ENCODE peak calls at places on chromosomes 12 and 14, in ten cellular contexts. C, N, E, P, I, D, H, A, M and O are unnamed samples.

GRCh38 chr12:109951136-109951535 is 45.0 kb downstream of the GIT2 start:
- DNase-seq in D (no peak), P (peak; percentile 17), C (no peak), I (no peak), H (no peak), N (no peak), A (no peak), M (no peak), E (no peak), O (no peak)

GRCh38 chr12:122681814-122682213 is 21.3 kb downstream of the HCAR2 start:
- DNase-seq in D (no peak), A (no peak), E (no peak), C (no peak), M (no peak), P (no peak), N (no peak), I (no peak), H (peak; percentile 48), O (no peak)

GRCh38 chr12:120870415-120870814 is 33.7 kb downstream of the SPPL3 start:
- DNase-seq in M (no peak), I (no peak), D (no peak), A (no peak), E (no peak), C (no peak), P (no peak), N (no peak), H (no peak), O (no peak)

GRCh38 chr12:51083140-51083833 is at the start of gene CSRNP2:
- DNase-seq in H (peak; percentile 98), I (peak; percentile 99), M (peak; percentile 97), A (peak; percentile 95), N (peak; percentile 97), C (peak; percentile 97), P (peak; percentile 97), E (peak; percentile 97), D (peak; percentile 98), O (peak; percentile 96)

GRCh38 chr12:42091769-42092168 is 52.9 kb downstream of the GXYLT1 start:
- DNase-seq in P (no peak), D (no peak), M (no peak), A (no peak), N (no peak), E (no peak), H (no peak), C (no peak), I (no peak), O (no peak)

GRCh38 chr12:2250797-2251196 is 198.0 kb downstream of the CACNA1C start:
- DNase-seq in M (no peak), D (no peak), C (no peak), H (no peak), E (no peak), I (no peak), P (no peak), A (peak; percentile 31), N (no peak), O (no peak)

GRCh38 chr14:66070542-66071319 is 415.4 kb upstream of the CCDC196 start:
- DNase-seq in P (peak; percentile 41), I (no peak), A (peak; percentile 18), C (peak; percentile 60), H (peak; percentile 38), D (peak; percentile 84), E (peak; percentile 79), N (no peak), M (no peak), O (peak; percentile 86)

GRCh38 chr12:109445224-109445623 is 31.9 kb downstream of the KCTD10 start:
- DNase-seq in M (no peak), N (no peak), I (no peak), C (no peak), H (no peak), A (no peak), P (no peak), D (no peak), E (no peak), O (no peak)

GRCh38 chr12:89382366-89382765 is 30.1 kb upstream of the DUSP6 start:
- DNase-seq in E (no peak), H (no peak), I (no peak), M (no peak), A (no peak), D (no peak), P (no peak), N (no peak), C (no peak), O (no peak)

GRCh38 chr14:31788340-31788739 is 227.1 kb downstream of the NUBPL start:
- DNase-seq in C (no peak), E (no peak), I (no peak), M (no peak), H (no peak), P (no peak), A (no peak), D (no peak), N (no peak), O (no peak)

GRCh38 chr14:76918751-76919421 is 92.7 kb downstream of the LRRC74A start:
- DNase-seq in P (peak; percentile 97), C (peak; percentile 89), E (peak; percentile 42), H (no peak), I (peak; percentile 99), A (peak; percentile 92), N (peak; percentile 97), D (no peak), M (peak; percentile 96), O (peak; percentile 81)

GRCh38 chr14:55139696-55140509 is 10.9 kb downstream of the LGALS3 start:
- DNase-seq in E (no peak), M (no peak), A (no peak), H (no peak), I (no peak), D (no peak), P (no peak), N (no peak), C (no peak), O (no peak)

GRCh38 chr12:54658306-54659264 is 10.4 kb upstream of the DCD start:
- DNase-seq in E (peak; percentile 71), C (peak; percentile 15), N (no peak), D (peak; percentile 46), I (peak; percentile 86), H (peak; percentile 70), M (no peak), A (no peak), P (peak; percentile 38), O (peak; percentile 69)
- TF ChIP-seq CTCF in E (peak; percentile 53), C (peak; percentile 27), N (peak; percentile 8), D (peak; percentile 64), I (no peak), H (peak; percentile 80), M (peak; percentile 34), A (no peak), P (peak; percentile 27), O (peak; percentile 50)

DNA sequence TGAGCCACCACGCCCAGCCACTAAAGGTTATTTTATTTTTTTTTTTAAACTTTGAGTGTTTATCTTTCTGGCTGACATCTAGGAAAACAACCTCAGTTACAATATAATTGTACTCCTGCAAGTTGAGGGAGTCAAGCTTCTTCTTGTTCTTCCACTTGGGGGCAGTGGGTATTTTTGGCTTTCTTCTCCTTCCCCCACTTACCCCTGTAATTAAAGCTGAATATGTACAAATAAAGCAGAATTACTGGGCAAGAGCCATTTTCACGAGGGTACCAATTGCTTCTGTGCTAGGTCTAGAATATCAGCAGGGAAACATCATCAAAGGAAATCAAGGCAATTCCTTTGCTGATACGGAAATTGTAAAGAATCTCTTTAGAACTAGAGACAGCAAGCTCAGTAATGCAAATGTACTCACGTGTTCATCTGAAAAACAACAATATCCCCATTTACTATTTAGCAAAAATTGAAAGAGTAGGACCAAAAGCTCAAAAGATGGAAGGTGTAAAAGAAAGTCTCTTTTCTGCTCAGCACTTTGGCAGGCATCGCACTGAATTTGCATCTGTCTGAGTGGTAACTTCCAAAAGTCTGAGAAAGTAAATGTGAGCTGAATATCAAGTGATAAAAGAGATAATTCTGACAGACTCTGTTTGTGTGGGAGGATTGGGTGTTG is 72.8 kb downstream of the TAOK3 start:
- DNase-seq in A (no peak), I (no peak), H (no peak), M (no peak), C (no peak), E (no peak), D (no peak), N (no peak), P (no peak), O (no peak)
- TF ChIP-seq CTCF in A (no peak), I (no peak), H (no peak), M (no peak), C (no peak), E (no peak), D (no peak), N (no peak), P (no peak), O (no peak)

GRCh38 chr14:36723551-36723950 is 61.9 kb downstream of the PAX9 start:
- DNase-seq in M (no peak), P (no peak), N (no peak), D (no peak), H (no peak), I (peak; percentile 64), E (no peak), A (no peak), C (no peak), O (no peak)
- TF ChIP-seq CTCF in M (no peak), P (no peak), N (no peak), D (no peak), H (no peak), I (no peak), E (no peak), A (no peak), C (no peak), O (no peak)

GRCh38 chr14:99749142-99749541 is 44.1 kb upstream of the EML1 start:
- DNase-seq in E (no peak), A (no peak), M (peak; percentile 17), P (no peak), D (no peak), C (no peak), N (no peak), I (no peak), H (no peak), O (no peak)
- TF ChIP-seq CTCF in E (peak; percentile 13), A (no peak), M (no peak), P (no peak), D (peak; percentile 47), C (no peak), N (no peak), I (no peak), H (no peak), O (peak; percentile 63)

GRCh38 chr12:60257063-60257462 is 661.2 kb downstream of the SLC16A7 start:
- DNase-seq in A (no peak), N (no peak), C (no peak), H (no peak), E (no peak), M (no peak), D (no peak), P (peak; percentile 33), I (no peak), O (no peak)
- TF ChIP-seq CTCF in A (no peak), N (no peak), C (no peak), H (no peak), E (no peak), M (no peak), D (peak; percentile 24), P (no peak), I (no peak), O (no peak)